ENCODE peak calls at places on chromosome 20, in nine cellular contexts. W is left ventricle myocardium inferior, D is fibroblast of pulmonary artery, C is K562, H is choroid plexus epithelial cell, G is psoas muscle, J is testis, K is IMR-90, L is astrocyte of the cerebellum. P is an unnamed sample.

GRCh38 chr20:43963233-43963632 is 48.6 kb downstream of the TOX2 start:
- DNase-seq in L (no peak), D (no peak), K (peak; percentile 36), J (no peak), G (no peak), H (peak; percentile 38), W (no peak), C (no peak), P (no peak)

GRCh38 chr20:43537921-43538854 is 20.6 kb upstream of the SGK2 start:
- DNase-seq in J (peak; percentile 90), G (peak; percentile 70), D (peak; percentile 75), L (peak; percentile 23), H (peak; percentile 72), K (peak; percentile 60), W (peak; percentile 54), C (peak; percentile 87), P (peak; percentile 79)

GRCh38 chr20:63538204-63539091 is 1.3 kb upstream of the PTK6 start:
- DNase-seq in C (peak; percentile 74), L (no peak), G (no peak), J (no peak), D (peak; percentile 38), H (peak; percentile 27), K (peak; percentile 22), W (no peak), P (no peak)

GRCh38 chr20:24986436-24987015 is 6.0 kb downstream of the APMAP start:
- DNase-seq in L (no peak), H (no peak), W (no peak), J (no peak), C (no peak), G (peak; percentile 32), D (no peak), K (no peak), P (no peak)

GRCh38 chr20:11511816-11512215 is 405.9 kb upstream of the BTBD3 start:
- DNase-seq in H (no peak), L (no peak), G (no peak), D (peak; percentile 45), C (no peak), J (no peak), K (no peak), W (no peak), P (peak; percentile 28)

GRCh38 chr20:3864518-3864917 is 17.9 kb downstream of the MAVS start:
- DNase-seq in C (no peak), L (no peak), K (no peak), W (no peak), J (no peak), H (no peak), D (no peak), G (no peak), P (no peak)

GRCh38 chr20:7437311-7437710 is 502.9 kb downstream of the HAO1 start:
- DNase-seq in K (no peak), J (no peak), H (no peak), L (no peak), C (no peak), G (no peak), D (no peak), W (no peak), P (no peak)

GRCh38 chr20:62487125-62487524 is 11.3 kb upstream of the GATA5 start:
- DNase-seq in J (peak; percentile 58), L (no peak), K (no peak), C (no peak), D (no peak), G (no peak), H (no peak), W (no peak), P (no peak)

GRCh38 chr20:46423882-46424482 is 17.6 kb upstream of the ELMO2 start:
- DNase-seq in C (no peak), D (peak; percentile 44), L (no peak), W (no peak), K (no peak), J (no peak), H (no peak), G (no peak), P (no peak)

GRCh38 chr20:25085756-25086495 is 4.0 kb upstream of the VSX1 start:
- DNase-seq in D (no peak), L (no peak), J (no peak), W (no peak), G (no peak), K (no peak), C (no peak), H (no peak), P (no peak)

GRCh38 chr20:37334450-37334849 is 11.5 kb upstream of the SRC start:
- DNase-seq in K (no peak), G (no peak), L (no peak), W (no peak), H (no peak), C (no peak), J (no peak), D (no peak), P (no peak)

GRCh38 chr20:37335642-37336368 is 10.1 kb upstream of the SRC start:
- DNase-seq in C (peak; percentile 45), K (peak; percentile 34), W (no peak), J (no peak), L (no peak), G (no peak), D (no peak), H (peak; percentile 49), P (no peak)

GRCh38 chr20:37331060-37331857 is 14.7 kb upstream of the SRC start:
- DNase-seq in W (no peak), J (no peak), K (no peak), D (no peak), G (no peak), L (no peak), C (no peak), H (no peak), P (no peak)

GRCh38 chr20:37333848-37334318 is 12.1 kb upstream of the SRC start:
- DNase-seq in L (no peak), C (no peak), D (no peak), G (no peak), K (no peak), J (no peak), H (no peak), W (no peak), P (no peak)

DNA sequence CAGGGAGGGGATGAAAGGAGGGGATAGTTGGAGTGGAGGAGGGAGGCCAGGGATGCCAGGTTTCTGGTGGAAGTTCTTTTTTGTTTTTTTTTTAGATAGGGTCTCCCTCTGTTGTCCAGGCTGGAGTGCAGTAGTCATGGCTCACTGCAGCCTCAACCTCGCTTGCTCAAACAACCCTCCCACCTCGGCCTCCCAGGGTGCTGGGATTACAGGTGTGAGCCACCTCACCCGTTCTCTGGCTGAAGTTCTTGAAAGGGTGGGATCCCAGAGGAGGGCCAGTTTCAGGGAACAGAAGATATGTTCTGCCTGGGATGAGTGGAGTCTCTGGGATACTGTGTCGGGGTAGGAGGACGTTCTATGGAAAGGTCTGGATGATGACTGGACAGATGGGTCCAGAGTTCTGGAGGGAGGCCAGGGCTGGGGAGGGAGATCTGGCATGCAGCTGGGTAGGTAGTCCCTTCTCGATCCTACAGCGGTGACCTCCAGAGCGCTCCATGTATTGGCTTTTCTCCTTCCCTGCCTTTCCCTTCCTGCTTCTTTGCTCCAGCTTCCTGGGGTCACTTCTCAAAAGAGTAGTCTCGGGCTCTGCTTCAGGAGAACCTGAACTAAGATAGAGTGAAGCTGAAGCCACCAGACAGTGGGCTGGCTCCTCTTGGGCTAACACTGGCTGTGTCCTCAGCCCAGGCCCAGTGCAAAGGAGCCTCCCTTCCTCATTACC is 12.7 kb upstream of the SRC start:
- DNase-seq in W (no peak), L (no peak), J (no peak), H (no peak), G (no peak), C (no peak), D (no peak), K (no peak), P (no peak)
- TF ChIP-seq CTCF in W (no peak), L (no peak), J (no peak), H (no peak), G (no peak), C (no peak), D (no peak), K (no peak), P (no peak)

GRCh38 chr20:48820649-48820973 is 7.2 kb downstream of the PREX1 start:
- DNase-seq in H (no peak), C (no peak), L (no peak), K (no peak), W (no peak), J (no peak), G (no peak), D (no peak), P (no peak)
- H3K4me3 ChIP-seq in H (no peak overlapping the region), C (no peak overlapping the region), L (no peak overlapping the region), K (no peak overlapping the region), W (no peak overlapping the region), J (no peak overlapping the region), G (no peak overlapping the region), D (no peak overlapping the region), P (no peak overlapping the region)

DNA sequence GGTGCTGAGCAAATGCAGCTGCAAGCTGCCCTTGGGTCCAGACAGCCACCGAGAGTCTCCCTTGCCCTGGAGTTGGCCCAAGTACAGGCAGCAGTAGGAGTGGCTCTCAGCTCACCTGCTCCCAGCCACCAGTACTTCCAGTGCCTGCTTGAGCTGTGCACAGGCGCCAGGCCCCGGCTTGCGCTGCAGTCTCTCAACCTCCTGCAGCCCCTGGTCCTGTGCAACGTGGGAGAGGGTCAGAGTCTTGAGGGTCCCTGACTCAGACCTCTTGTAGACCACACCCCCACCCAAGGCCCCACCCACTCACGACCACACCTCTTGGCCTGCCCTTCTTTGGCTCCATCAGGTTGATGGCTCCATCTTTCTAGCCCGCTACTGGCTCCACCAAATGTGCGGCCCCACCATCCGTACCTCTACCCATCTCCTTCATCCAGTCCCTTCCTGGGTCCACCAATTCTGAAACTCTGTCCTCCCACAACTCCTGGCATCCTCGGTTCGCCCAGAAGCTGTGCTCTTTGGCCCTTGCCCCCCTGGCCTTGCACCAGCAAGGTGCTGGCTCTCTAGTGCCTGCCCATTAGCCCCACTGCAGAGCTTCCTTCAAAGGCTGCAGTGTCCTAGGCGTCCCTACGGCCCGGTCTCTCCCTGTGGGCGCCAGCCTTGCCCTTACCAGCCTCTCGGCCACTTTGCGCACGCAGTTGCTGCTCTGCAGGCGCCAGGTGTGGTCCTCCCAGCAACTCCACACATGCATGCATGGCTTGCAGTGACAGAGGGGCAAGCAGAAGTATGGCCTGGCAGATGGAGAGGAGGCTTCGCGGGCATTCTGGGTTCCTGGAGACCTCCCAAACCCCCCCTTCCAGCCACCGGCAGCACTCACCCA is 16.5 kb upstream of the SPAG4 start:
- DNase-seq in C (no peak), H (no peak), W (no peak), L (no peak), J (no peak), G (peak; percentile 30), K (no peak), D (no peak), P (no peak)
- TF ChIP-seq CTCF in C (no peak), H (no peak), W (no peak), L (no peak), J (no peak), G (no peak), K (no peak), D (no peak), P (no peak)

DNA sequence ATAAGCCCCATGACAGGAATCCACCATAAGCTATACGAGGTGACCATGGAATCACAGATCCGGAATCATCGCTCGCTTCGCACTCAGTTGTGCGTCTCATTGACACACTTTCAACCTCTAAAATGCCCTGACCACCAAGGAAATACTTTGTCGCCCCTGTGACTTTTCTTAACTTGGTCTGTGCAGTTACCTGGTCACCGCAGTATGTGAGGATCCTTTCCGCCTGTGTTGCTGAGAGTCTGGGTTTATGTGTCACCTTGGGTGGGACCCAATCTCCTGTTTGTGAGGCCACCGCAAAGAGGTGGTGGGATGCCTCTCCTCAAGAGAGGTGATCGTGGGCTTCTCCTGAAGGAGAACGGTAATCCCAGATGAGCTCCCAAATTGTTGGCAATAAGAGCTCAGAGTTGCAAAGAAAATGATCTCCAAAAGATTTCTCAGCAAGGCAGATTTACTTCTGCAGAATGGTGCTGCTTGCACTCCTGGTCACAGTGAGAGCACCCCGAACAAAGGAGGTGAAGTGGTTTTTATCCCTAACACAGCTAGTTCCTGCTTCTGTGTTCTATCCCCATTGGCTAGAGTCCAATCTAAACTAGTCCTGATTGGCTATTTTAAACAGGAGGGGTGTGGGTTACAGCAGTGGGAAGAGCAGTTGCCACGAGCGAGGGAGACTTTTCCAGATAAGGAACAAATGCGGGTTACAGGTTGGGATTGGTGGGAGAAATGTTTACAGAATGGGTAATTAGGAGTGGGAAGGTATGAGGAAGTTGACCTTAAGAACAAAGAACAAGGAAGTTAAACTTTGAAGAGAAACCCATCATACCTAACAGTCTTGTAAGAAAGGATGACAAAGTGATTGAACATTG is 9.1 kb upstream of the ZNFX1 start:
- DNase-seq in L (no peak), H (no peak), K (peak; percentile 36), C (peak; percentile 56), J (no peak), G (no peak), W (no peak), D (no peak), P (no peak)
- H3K4me3 ChIP-seq in L (no peak overlapping the region), H (no peak overlapping the region), K (no peak overlapping the region), C (peak overlapping the region; percentile 93), J (no peak overlapping the region), G (no peak overlapping the region), W (no peak overlapping the region), D (no peak overlapping the region), P (no peak overlapping the region)

P was measured in fibroblast of the aortic adventitia.